ENCODE peak calls at places on chromosomes 4 and X, in nine cellular contexts. One of them, this sample, is unnamed. For H3K4me1, the result is how much of the 10 kb centered on the place peaks cover.

GRCh38 chr4:141009931-141010330 is 123.3 kb downstream of the RNF150 start:
- DNase-seq in ascending aorta: no peak
- DNase-seq in A549: no peak
- DNase-seq in mucosa of descending colon: no peak
- DNase-seq in neural progenitor cell: no peak
- DNase-seq in adipocyte: no peak
- DNase-seq in CD8-positive, alpha-beta memory T cell: no peak
- DNase-seq in PC-3: no peak
- DNase-seq in aorta: no peak
- DNase-seq in this sample: no peak

GRCh38 chrX:63424063-63424462 is 72.9 kb upstream of the SPIN4 start:
- DNase-seq in mucosa of descending colon: no peak
- DNase-seq in PC-3: peak
- DNase-seq in adipocyte: no peak
- DNase-seq in ascending aorta: no peak
- DNase-seq in A549: no peak
- DNase-seq in aorta: no peak
- DNase-seq in CD8-positive, alpha-beta memory T cell: no peak
- DNase-seq in neural progenitor cell: no peak
- DNase-seq in this sample: no peak

GRCh38 chr4:4417886-4418285 is 31.0 kb downstream of the NSG1 start:
- DNase-seq in CD8-positive, alpha-beta memory T cell: no peak
- DNase-seq in A549: no peak
- DNase-seq in aorta: peak
- DNase-seq in ascending aorta: no peak
- DNase-seq in mucosa of descending colon: no peak
- DNase-seq in neural progenitor cell: no peak
- DNase-seq in PC-3: no peak
- DNase-seq in adipocyte: no peak
- DNase-seq in this sample: no peak

GRCh38 chrX:13376857-13377441 is 57.1 kb upstream of the ATXN3L start:
- DNase-seq in PC-3: peak
- DNase-seq in CD8-positive, alpha-beta memory T cell: no peak
- DNase-seq in neural progenitor cell: no peak
- DNase-seq in mucosa of descending colon: no peak
- DNase-seq in A549: no peak
- DNase-seq in adipocyte: peak
- DNase-seq in aorta: no peak
- DNase-seq in ascending aorta: no peak
- DNase-seq in this sample: peak

GRCh38 chr4:110510955-110511544 is 35.1 kb downstream of the ENPEP start:
- DNase-seq in CD8-positive, alpha-beta memory T cell: peak
- DNase-seq in adipocyte: peak
- DNase-seq in A549: peak
- DNase-seq in neural progenitor cell: peak
- DNase-seq in PC-3: peak
- DNase-seq in aorta: no peak
- DNase-seq in ascending aorta: no peak
- DNase-seq in mucosa of descending colon: no peak
- DNase-seq in this sample: no peak

GRCh38 chr4:120842046-120842445 is 80.5 kb downstream of the PRDM5 start:
- DNase-seq in ascending aorta: no peak
- DNase-seq in aorta: no peak
- DNase-seq in CD8-positive, alpha-beta memory T cell: no peak
- DNase-seq in mucosa of descending colon: no peak
- DNase-seq in PC-3: no peak
- DNase-seq in A549: no peak
- DNase-seq in adipocyte: peak
- DNase-seq in neural progenitor cell: no peak
- DNase-seq in this sample: no peak

GRCh38 chr4:101287332-101287731 is 60.0 kb downstream of the PPP3CA start:
- DNase-seq in PC-3: no peak
- DNase-seq in A549: no peak
- DNase-seq in neural progenitor cell: no peak
- DNase-seq in aorta: no peak
- DNase-seq in adipocyte: no peak
- DNase-seq in ascending aorta: no peak
- DNase-seq in mucosa of descending colon: no peak
- DNase-seq in CD8-positive, alpha-beta memory T cell: no peak
- DNase-seq in this sample: no peak

GRCh38 chrX:133608406-133608805 is 193.1 kb upstream of the GPC4 start:
- DNase-seq in adipocyte: peak
- DNase-seq in mucosa of descending colon: no peak
- DNase-seq in CD8-positive, alpha-beta memory T cell: no peak
- DNase-seq in neural progenitor cell: no peak
- DNase-seq in PC-3: no peak
- DNase-seq in ascending aorta: no peak
- DNase-seq in A549: no peak
- DNase-seq in aorta: no peak
- DNase-seq in this sample: no peak

GRCh38 chrX:72621619-72622485 is 49.2 kb upstream of the HDAC8 start:
- DNase-seq in PC-3: peak
- DNase-seq in aorta: no peak
- DNase-seq in A549: peak
- DNase-seq in ascending aorta: no peak
- DNase-seq in adipocyte: peak
- DNase-seq in neural progenitor cell: no peak
- DNase-seq in mucosa of descending colon: no peak
- DNase-seq in CD8-positive, alpha-beta memory T cell: no peak
- DNase-seq in this sample: no peak

GRCh38 chr4:84582988-84583870 is at the start of gene CDS1:
- DNase-seq in A549: no peak
- DNase-seq in neural progenitor cell: peak
- DNase-seq in PC-3: peak
- DNase-seq in mucosa of descending colon: peak
- DNase-seq in aorta: peak
- DNase-seq in adipocyte: peak
- DNase-seq in CD8-positive, alpha-beta memory T cell: no peak
- DNase-seq in ascending aorta: no peak
- DNase-seq in this sample: peak

GRCh38 chr4:129218355-129218754 is 122.4 kb downstream of the C4orf33 start:
- DNase-seq in ascending aorta: no peak
- DNase-seq in mucosa of descending colon: no peak
- DNase-seq in neural progenitor cell: peak
- DNase-seq in adipocyte: peak
- DNase-seq in CD8-positive, alpha-beta memory T cell: no peak
- DNase-seq in aorta: no peak
- DNase-seq in A549: peak
- DNase-seq in PC-3: peak
- DNase-seq in this sample: no peak

GRCh38 chrX:129540725-129541184 is 696 bp downstream of the OCRL start:
- DNase-seq in CD8-positive, alpha-beta memory T cell: no peak
- DNase-seq in A549: peak
- DNase-seq in aorta: peak
- DNase-seq in mucosa of descending colon: peak
- DNase-seq in adipocyte: peak
- DNase-seq in neural progenitor cell: no peak
- DNase-seq in PC-3: peak
- DNase-seq in ascending aorta: no peak
- DNase-seq in this sample: no peak

GRCh38 chr4:7206856-7207567 is 14.7 kb downstream of the SORCS2 start:
- DNase-seq in PC-3: peak
- DNase-seq in neural progenitor cell: peak
- DNase-seq in mucosa of descending colon: peak
- DNase-seq in adipocyte: peak
- DNase-seq in aorta: peak
- DNase-seq in ascending aorta: peak
- DNase-seq in A549: peak
- DNase-seq in CD8-positive, alpha-beta memory T cell: no peak
- DNase-seq in this sample: peak

GRCh38 chrX:150086371-150086770 is 148.1 kb upstream of the EOLA2 start:
- DNase-seq in adipocyte: no peak
- DNase-seq in ascending aorta: no peak
- DNase-seq in PC-3: no peak
- DNase-seq in neural progenitor cell: no peak
- DNase-seq in A549: no peak
- DNase-seq in CD8-positive, alpha-beta memory T cell: no peak
- DNase-seq in mucosa of descending colon: no peak
- DNase-seq in aorta: no peak
- DNase-seq in this sample: no peak

GRCh38 chr4:151564321-151564720 is 155.3 kb downstream of the FHIP1A start:
- DNase-seq in CD8-positive, alpha-beta memory T cell: no peak
- DNase-seq in aorta: no peak
- DNase-seq in ascending aorta: no peak
- DNase-seq in neural progenitor cell: no peak
- DNase-seq in adipocyte: no peak
- DNase-seq in PC-3: no peak
- DNase-seq in A549: no peak
- DNase-seq in mucosa of descending colon: peak
- DNase-seq in this sample: no peak
- H3K4me1 ChIP-seq in CD8-positive, alpha-beta memory T cell: under half
- H3K4me1 ChIP-seq in aorta: under half
- H3K4me1 ChIP-seq in ascending aorta: under half
- H3K4me1 ChIP-seq in neural progenitor cell: under half
- H3K4me1 ChIP-seq in adipocyte: under half
- H3K4me1 ChIP-seq in PC-3: under half
- H3K4me1 ChIP-seq in A549: under half
- H3K4me1 ChIP-seq in mucosa of descending colon: under half
- H3K4me1 ChIP-seq in this sample: under half

GRCh38 chr4:27714073-27714472 is 853.4 kb downstream of the STIM2 start:
- DNase-seq in neural progenitor cell: no peak
- DNase-seq in mucosa of descending colon: no peak
- DNase-seq in ascending aorta: no peak
- DNase-seq in adipocyte: no peak
- DNase-seq in A549: no peak
- DNase-seq in aorta: no peak
- DNase-seq in PC-3: peak
- DNase-seq in CD8-positive, alpha-beta memory T cell: no peak
- DNase-seq in this sample: no peak

GRCh38 chr4:27716693-27717505 is 856.3 kb downstream of the STIM2 start:
- DNase-seq in PC-3: no peak
- DNase-seq in aorta: no peak
- DNase-seq in ascending aorta: no peak
- DNase-seq in neural progenitor cell: no peak
- DNase-seq in adipocyte: no peak
- DNase-seq in mucosa of descending colon: no peak
- DNase-seq in CD8-positive, alpha-beta memory T cell: no peak
- DNase-seq in A549: no peak
- DNase-seq in this sample: no peak

DNA sequence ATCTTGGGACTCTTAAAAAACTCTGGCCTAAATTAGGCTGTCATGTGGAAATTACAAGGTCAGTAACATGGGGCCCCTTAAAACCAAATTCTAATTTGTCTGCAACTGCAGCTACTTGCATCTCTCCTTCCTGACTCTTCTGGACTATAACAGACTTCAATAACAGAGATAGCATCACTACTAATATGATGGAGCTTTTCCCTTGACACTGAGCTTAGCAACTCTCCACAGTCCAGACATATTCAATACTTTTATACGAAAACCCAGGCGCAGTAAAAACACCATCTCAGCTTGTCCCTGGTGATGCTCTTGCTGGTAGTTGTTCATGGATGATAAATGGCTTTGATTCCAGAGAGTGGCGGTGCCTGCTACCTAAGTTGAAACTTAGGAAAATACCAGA is 850.4 kb downstream of the STIM2 start:
- DNase-seq in CD8-positive, alpha-beta memory T cell: no peak
- DNase-seq in neural progenitor cell: no peak
- DNase-seq in PC-3: no peak
- DNase-seq in A549: no peak
- DNase-seq in adipocyte: no peak
- DNase-seq in mucosa of descending colon: no peak
- DNase-seq in ascending aorta: no peak
- DNase-seq in aorta: no peak
- DNase-seq in this sample: no peak
- H3K4me1 ChIP-seq in CD8-positive, alpha-beta memory T cell: under half
- H3K4me1 ChIP-seq in neural progenitor cell: under half
- H3K4me1 ChIP-seq in PC-3: under half
- H3K4me1 ChIP-seq in A549: under half
- H3K4me1 ChIP-seq in adipocyte: under half
- H3K4me1 ChIP-seq in mucosa of descending colon: under half
- H3K4me1 ChIP-seq in ascending aorta: under half
- H3K4me1 ChIP-seq in aorta: under half
- H3K4me1 ChIP-seq in this sample: under half

GRCh38 chr4:26269038-26269437 is 51.8 kb upstream of the RBPJ start:
- DNase-seq in neural progenitor cell: no peak
- DNase-seq in mucosa of descending colon: no peak
- DNase-seq in CD8-positive, alpha-beta memory T cell: no peak
- DNase-seq in A549: no peak
- DNase-seq in aorta: no peak
- DNase-seq in adipocyte: no peak
- DNase-seq in ascending aorta: no peak
- DNase-seq in PC-3: no peak
- DNase-seq in this sample: no peak

GRCh38 chr4:26268246-26268645 is 52.6 kb upstream of the RBPJ start:
- DNase-seq in neural progenitor cell: no peak
- DNase-seq in CD8-positive, alpha-beta memory T cell: no peak
- DNase-seq in ascending aorta: no peak
- DNase-seq in mucosa of descending colon: no peak
- DNase-seq in A549: no peak
- DNase-seq in PC-3: no peak
- DNase-seq in aorta: no peak
- DNase-seq in adipocyte: no peak
- DNase-seq in this sample: no peak

GRCh38 chr4:26273308-26273980 is 47.4 kb upstream of the RBPJ start:
- DNase-seq in neural progenitor cell: peak
- DNase-seq in PC-3: no peak
- DNase-seq in ascending aorta: no peak
- DNase-seq in mucosa of descending colon: no peak
- DNase-seq in CD8-positive, alpha-beta memory T cell: no peak
- DNase-seq in aorta: no peak
- DNase-seq in A549: no peak
- DNase-seq in adipocyte: no peak
- DNase-seq in this sample: peak

GRCh38 chr4:26272654-26273307 is 48.0 kb upstream of the RBPJ start:
- DNase-seq in neural progenitor cell: no peak
- DNase-seq in adipocyte: no peak
- DNase-seq in mucosa of descending colon: no peak
- DNase-seq in CD8-positive, alpha-beta memory T cell: no peak
- DNase-seq in ascending aorta: no peak
- DNase-seq in aorta: no peak
- DNase-seq in PC-3: no peak
- DNase-seq in A549: no peak
- DNase-seq in this sample: no peak

GRCh38 chr4:26271703-26272102 is 49.1 kb upstream of the RBPJ start:
- DNase-seq in aorta: no peak
- DNase-seq in adipocyte: no peak
- DNase-seq in A549: no peak
- DNase-seq in PC-3: no peak
- DNase-seq in CD8-positive, alpha-beta memory T cell: no peak
- DNase-seq in mucosa of descending colon: no peak
- DNase-seq in ascending aorta: no peak
- DNase-seq in neural progenitor cell: no peak
- DNase-seq in this sample: no peak
- H3K4me1 ChIP-seq in aorta: under half
- H3K4me1 ChIP-seq in adipocyte: under half
- H3K4me1 ChIP-seq in A549: under half
- H3K4me1 ChIP-seq in PC-3: under half
- H3K4me1 ChIP-seq in CD8-positive, alpha-beta memory T cell: under half
- H3K4me1 ChIP-seq in mucosa of descending colon: under half
- H3K4me1 ChIP-seq in ascending aorta: under half
- H3K4me1 ChIP-seq in neural progenitor cell: under half
- H3K4me1 ChIP-seq in this sample: under half

DNA sequence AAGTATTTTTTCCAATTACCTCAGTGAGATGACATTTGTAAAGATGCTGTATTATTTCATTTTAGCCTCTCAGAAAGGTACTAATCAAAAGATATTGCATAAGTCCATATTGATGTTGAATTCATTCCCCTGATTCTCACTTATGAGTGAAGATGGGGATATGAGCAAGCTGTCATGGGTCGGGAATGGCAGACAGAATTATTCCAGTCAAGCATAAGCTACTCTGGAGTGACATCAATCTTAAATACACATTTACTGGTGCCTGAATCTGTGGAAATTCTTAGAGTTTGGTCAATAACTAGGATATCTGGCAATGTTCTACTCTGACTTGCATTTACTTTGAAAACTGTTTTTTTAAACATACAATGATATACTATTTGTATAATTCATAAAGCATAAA is 283.8 kb upstream of the PCDH7 start:
- DNase-seq in mucosa of descending colon: no peak
- DNase-seq in ascending aorta: no peak
- DNase-seq in aorta: no peak
- DNase-seq in adipocyte: no peak
- DNase-seq in A549: no peak
- DNase-seq in CD8-positive, alpha-beta memory T cell: no peak
- DNase-seq in neural progenitor cell: no peak
- DNase-seq in PC-3: no peak
- DNase-seq in this sample: no peak
- H3K4me1 ChIP-seq in mucosa of descending colon: under half
- H3K4me1 ChIP-seq in ascending aorta: under half
- H3K4me1 ChIP-seq in aorta: under half
- H3K4me1 ChIP-seq in adipocyte: under half
- H3K4me1 ChIP-seq in A549: under half
- H3K4me1 ChIP-seq in CD8-positive, alpha-beta memory T cell: under half
- H3K4me1 ChIP-seq in neural progenitor cell: under half
- H3K4me1 ChIP-seq in PC-3: under half
- H3K4me1 ChIP-seq in this sample: under half

This sample was measured in left lung.